ENCODE peak calls at places on chromosomes 11 and 22, in six cellular contexts. L, K, R, M, W and T are unnamed samples.

GRCh38 chr11:2924381-2924780 is 4.8 kb downstream of the PHLDA2 start:
- DNase-seq in L (no peak), K (no peak), R (peak; percentile 77), M (no peak), W (no peak), T (no peak)

GRCh38 chr11:134125507-134125906 is 56.6 kb downstream of the JAM3 start:
- DNase-seq in L (no peak), K (no peak), R (no peak), M (no peak), W (no peak), T (no peak)

GRCh38 chr11:798093-798713 is at the start of gene SLC25A22:
- DNase-seq in L (peak; percentile 94), K (peak; percentile 68), R (peak; percentile 85), M (peak; percentile 95), W (peak; percentile 80), T (peak; percentile 58)

GRCh38 chr11:85748455-85748891 is 62.5 kb downstream of the SYTL2 start:
- DNase-seq in L (no peak), K (no peak), R (no peak), M (no peak), W (no peak), T (no peak)

GRCh38 chr11:65310756-65311155 is 3.9 kb upstream of the CDC42EP2 start:
- DNase-seq in L (no peak), K (no peak), R (no peak), M (no peak), W (no peak), T (no peak)

GRCh38 chr11:130215531-130216220 is 56.1 kb downstream of the ST14 start:
- DNase-seq in L (no peak), K (no peak), R (peak; percentile 24), M (peak; percentile 2), W (no peak), T (no peak)

GRCh38 chr11:34792143-34792542 is 124.0 kb downstream of the APIP start:
- DNase-seq in L (no peak), K (no peak), R (no peak), M (no peak), W (no peak), T (no peak)

GRCh38 chr22:37909756-37910155 is 3.7 kb downstream of the MICALL1 start:
- DNase-seq in L (no peak), K (no peak), R (no peak), M (no peak), W (no peak), T (no peak)

GRCh38 chr11:96200243-96200642 is 142.8 kb downstream of the MAML2 start:
- DNase-seq in L (no peak), K (no peak), R (no peak), M (no peak), W (no peak), T (no peak)

GRCh38 chr11:60056349-60056969 is at the start of gene MS4A3:
- DNase-seq in L (no peak), K (no peak), R (no peak), M (no peak), W (no peak), T (no peak)

GRCh38 chr11:82996966-82997606 is 74.6 kb downstream of the RAB30 start:
- DNase-seq in L (peak; percentile 73), K (no peak), R (peak; percentile 58), M (no peak), W (peak; percentile 24), T (peak; percentile 49)

GRCh38 chr11:129605815-129606214 is 209.8 kb upstream of the TMEM45B start:
- DNase-seq in L (no peak), K (no peak), R (no peak), M (no peak), W (no peak), T (no peak)

GRCh38 chr11:46414466-46414796 is 22.9 kb upstream of the CHRM4 start:
- DNase-seq in L (no peak), K (no peak), R (no peak), M (no peak), W (no peak), T (no peak)

GRCh38 chr11:64675417-64676252 is 47.4 kb downstream of the NRXN2 start:
- DNase-seq in L (peak; percentile 72), K (peak; percentile 87), R (no peak), M (no peak), W (peak; percentile 48), T (peak; percentile 64)

GRCh38 chr22:40410272-40410671 is 39.9 kb downstream of the SGSM3 start:
- DNase-seq in L (no peak), K (no peak), R (peak; percentile 52), M (no peak), W (peak; percentile 77), T (peak; percentile 24)

GRCh38 chr11:63443714-63444113 is 47.3 kb downstream of the PLAAT5 start:
- DNase-seq in L (no peak), K (no peak), R (no peak), M (no peak), W (peak; percentile 18), T (no peak)

GRCh38 chr11:130449996-130450419 is 1.6 kb downstream of the ADAMTS15 start:
- DNase-seq in L (peak; percentile 85), K (peak; percentile 85), R (peak; percentile 79), M (peak; percentile 68), W (no peak), T (no peak)

GRCh38 chr22:45844949-45845613 is 131.9 kb downstream of the WNT7B start:
- DNase-seq in L (no peak), K (no peak), R (no peak), M (no peak), W (no peak), T (no peak)

GRCh38 chr11:82458777-82459176 is 274.9 kb downstream of the FAM181B start:
- DNase-seq in L (no peak), K (no peak), R (no peak), M (no peak), W (no peak), T (no peak)

GRCh38 chr11:12853325-12853651 is 155.8 kb upstream of the RASSF10 start:
- DNase-seq in L (no peak), K (no peak), R (no peak), M (no peak), W (no peak), T (no peak)

GRCh38 chr11:131683666-131684065 is 313.3 kb downstream of the NTM start:
- DNase-seq in L (no peak), K (no peak), R (no peak), M (no peak), W (no peak), T (no peak)

GRCh38 chr22:19143967-19144400 is 467 bp downstream of the ESS2 start:
- DNase-seq in L (no peak), K (no peak), R (no peak), M (no peak), W (peak; percentile 24), T (no peak)

GRCh38 chr11:117572671-117573070 is 224.3 kb downstream of the DSCAML1 start:
- DNase-seq in L (no peak), K (no peak), R (no peak), M (no peak), W (no peak), T (no peak)

GRCh38 chr11:11533057-11533456 is 88.7 kb downstream of the GALNT18 start:
- DNase-seq in L (no peak), K (no peak), R (no peak), M (no peak), W (no peak), T (no peak)
- TF ChIP-seq CTCF in L (no peak), K (no peak), R (no peak), M (no peak), W (no peak), T (no peak)

GRCh38 chr22:42432020-42432596 is at the start of gene NFAM1:
- DNase-seq in L (no peak), K (no peak), R (peak; percentile 44), M (no peak), W (no peak), T (no peak)

GRCh38 chr22:42433754-42434153 is 1.6 kb upstream of the NFAM1 start:
- DNase-seq in L (no peak), K (no peak), R (no peak), M (no peak), W (peak; percentile 65), T (peak; percentile 77)

GRCh38 chr22:42434283-42434682 is 2.1 kb upstream of the NFAM1 start:
- DNase-seq in L (no peak), K (no peak), R (no peak), M (no peak), W (no peak), T (peak; percentile 17)

GRCh38 chr22:42431401-42432019 is 693 bp downstream of the NFAM1 start:
- DNase-seq in L (no peak), K (no peak), R (no peak), M (no peak), W (no peak), T (no peak)

DNA sequence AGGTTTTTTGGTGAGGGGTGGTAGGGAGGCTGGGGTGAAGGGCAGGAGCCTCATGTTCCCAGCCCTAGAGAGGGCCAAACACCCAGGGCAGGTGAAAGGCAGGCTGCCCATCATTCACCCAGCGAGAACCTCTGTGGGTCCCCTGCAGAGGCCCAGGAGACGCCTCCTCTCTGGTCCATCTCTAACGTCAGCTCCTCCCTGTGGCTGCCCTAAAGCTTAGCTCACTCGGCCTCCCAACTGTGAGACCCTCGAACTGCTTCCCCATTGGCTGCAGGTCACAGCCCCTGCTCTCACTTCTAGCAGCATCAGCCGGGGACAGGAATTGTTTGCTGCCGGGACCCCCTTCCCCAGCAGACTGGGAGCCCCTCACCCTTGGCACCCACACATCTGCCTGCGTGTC is 615 bp upstream of the NFAM1 start:
- DNase-seq in L (no peak), K (no peak), R (no peak), M (no peak), W (no peak), T (no peak)
- TF ChIP-seq CTCF in L (no peak), K (no peak), R (no peak), M (no peak), W (no peak), T (no peak)

DNA sequence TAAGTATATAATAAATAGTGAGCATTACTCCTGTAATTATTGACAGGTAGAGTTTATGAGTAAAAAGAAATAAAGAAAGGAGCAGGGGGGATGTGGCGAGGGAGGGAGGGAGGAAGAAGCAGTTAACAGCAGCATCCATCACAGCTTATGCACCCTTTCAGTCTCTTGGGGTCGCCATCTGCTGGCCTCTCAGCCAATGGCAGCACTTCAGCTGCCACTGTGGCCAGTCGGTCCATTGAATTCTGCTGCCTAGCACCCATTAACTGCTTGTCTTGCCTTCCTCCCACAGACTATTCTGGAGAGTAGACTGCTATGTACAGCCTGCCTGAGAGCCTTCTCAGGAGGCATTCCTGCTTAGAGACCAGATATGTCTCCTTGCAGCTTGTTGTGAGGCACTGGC is 388.3 kb downstream of the TENM4 start:
- DNase-seq in L (no peak), K (no peak), R (no peak), M (peak; percentile 36), W (no peak), T (no peak)
- TF ChIP-seq CTCF in L (peak; percentile 23), K (peak; percentile 31), R (no peak), M (no peak), W (no peak), T (peak; percentile 32)

GRCh38 chr11:103610435-103610834 is 426.0 kb upstream of the DDI1 start:
- DNase-seq in L (no peak), K (no peak), R (no peak), M (no peak), W (no peak), T (no peak)

GRCh38 chr11:103608566-103608965 is 427.9 kb upstream of the DDI1 start:
- DNase-seq in L (no peak), K (no peak), R (no peak), M (no peak), W (peak; percentile 29), T (peak; percentile 22)

GRCh38 chr11:103604310-103604709 is 432.1 kb upstream of the DDI1 start:
- DNase-seq in L (no peak), K (no peak), R (no peak), M (no peak), W (no peak), T (no peak)

GRCh38 chr11:103609117-103610066 is 427.0 kb upstream of the DDI1 start:
- DNase-seq in L (peak; percentile 74), K (no peak), R (no peak), M (peak; percentile 18), W (peak; percentile 87), T (peak; percentile 93)
- TF ChIP-seq CTCF in L (peak; percentile 42), K (peak; percentile 45), R (no peak), M (peak; percentile 32), W (peak; percentile 93), T (peak; percentile 83)